ENCODE peak calls at places on chromosomes 16 and 17, in seven cellular contexts. One of them, this sample, is unnamed. For H3K9me3, the result is how much of the 10 kb centered on the place peaks cover.

GRCh38 chr17:62816282-62816839 is 8.2 kb upstream of the MARCHF10 start:
- DNase-seq in ascending aorta: no peak
- DNase-seq in left ventricle myocardium inferior: no peak
- DNase-seq in AG04450: no peak
- DNase-seq in ovary: no peak
- DNase-seq in cardiac muscle cell: no peak
- DNase-seq in kidney: no peak
- DNase-seq in this sample: no peak

GRCh38 chr16:80883816-80884215 is 79.4 kb upstream of the CDYL2 start:
- DNase-seq in ascending aorta: no peak
- DNase-seq in left ventricle myocardium inferior: no peak
- DNase-seq in AG04450: no peak
- DNase-seq in ovary: no peak
- DNase-seq in cardiac muscle cell: no peak
- DNase-seq in kidney: no peak
- DNase-seq in this sample: no peak

GRCh38 chr17:64641499-64641898 is 20.6 kb downstream of the SMURF2 start:
- DNase-seq in ascending aorta: peak
- DNase-seq in left ventricle myocardium inferior: no peak
- DNase-seq in AG04450: peak
- DNase-seq in ovary: no peak
- DNase-seq in cardiac muscle cell: no peak
- DNase-seq in kidney: no peak
- DNase-seq in this sample: peak

GRCh38 chr17:42456223-42457106 is 2.2 kb upstream of the ATP6V0A1 start:
- DNase-seq in ascending aorta: no peak
- DNase-seq in left ventricle myocardium inferior: no peak
- DNase-seq in AG04450: no peak
- DNase-seq in ovary: no peak
- DNase-seq in cardiac muscle cell: no peak
- DNase-seq in kidney: no peak
- DNase-seq in this sample: no peak

GRCh38 chr17:40611840-40612509 is 35.6 kb downstream of the SMARCE1 start:
- DNase-seq in ascending aorta: no peak
- DNase-seq in left ventricle myocardium inferior: no peak
- DNase-seq in AG04450: no peak
- DNase-seq in ovary: no peak
- DNase-seq in cardiac muscle cell: no peak
- DNase-seq in kidney: no peak
- DNase-seq in this sample: no peak

GRCh38 chr16:14539156-14539555 is 90.9 kb downstream of the PARN start:
- DNase-seq in ascending aorta: no peak
- DNase-seq in left ventricle myocardium inferior: no peak
- DNase-seq in AG04450: no peak
- DNase-seq in ovary: no peak
- DNase-seq in cardiac muscle cell: no peak
- DNase-seq in kidney: no peak
- DNase-seq in this sample: no peak

GRCh38 chr16:49970818-49971431 is 54.1 kb upstream of the CNEP1R1 start:
- DNase-seq in ascending aorta: no peak
- DNase-seq in left ventricle myocardium inferior: no peak
- DNase-seq in AG04450: no peak
- DNase-seq in ovary: no peak
- DNase-seq in cardiac muscle cell: no peak
- DNase-seq in kidney: no peak
- DNase-seq in this sample: no peak

GRCh38 chr17:27618417-27618816 is 12.6 kb upstream of the LGALS9 start:
- DNase-seq in ascending aorta: no peak
- DNase-seq in left ventricle myocardium inferior: no peak
- DNase-seq in AG04450: no peak
- DNase-seq in ovary: no peak
- DNase-seq in cardiac muscle cell: no peak
- DNase-seq in kidney: peak
- DNase-seq in this sample: no peak

GRCh38 chr16:30437511-30438046 is 7.7 kb upstream of the DCTPP1 start:
- DNase-seq in ascending aorta: no peak
- DNase-seq in left ventricle myocardium inferior: no peak
- DNase-seq in AG04450: no peak
- DNase-seq in ovary: no peak
- DNase-seq in cardiac muscle cell: no peak
- DNase-seq in kidney: no peak
- DNase-seq in this sample: peak

GRCh38 chr16:83843657-83844056 is 35.9 kb downstream of the HSBP1 start:
- DNase-seq in ascending aorta: no peak
- DNase-seq in left ventricle myocardium inferior: no peak
- DNase-seq in AG04450: no peak
- DNase-seq in ovary: no peak
- DNase-seq in cardiac muscle cell: no peak
- DNase-seq in kidney: no peak
- DNase-seq in this sample: no peak

GRCh38 chr17:17729620-17730249 is 48.5 kb downstream of the RAI1 start:
- DNase-seq in ascending aorta: no peak
- DNase-seq in left ventricle myocardium inferior: no peak
- DNase-seq in AG04450: no peak
- DNase-seq in ovary: no peak
- DNase-seq in cardiac muscle cell: peak
- DNase-seq in kidney: no peak
- DNase-seq in this sample: peak

GRCh38 chr17:385195-385835 is 32.7 kb upstream of the RPH3AL start:
- DNase-seq in ascending aorta: no peak
- DNase-seq in left ventricle myocardium inferior: peak
- DNase-seq in AG04450: no peak
- DNase-seq in ovary: peak
- DNase-seq in cardiac muscle cell: peak
- DNase-seq in kidney: peak
- DNase-seq in this sample: peak

GRCh38 chr17:64348666-64349065 is 42.0 kb downstream of the PECAM1 start:
- DNase-seq in ascending aorta: peak
- DNase-seq in left ventricle myocardium inferior: no peak
- DNase-seq in AG04450: no peak
- DNase-seq in ovary: no peak
- DNase-seq in cardiac muscle cell: no peak
- DNase-seq in kidney: no peak
- DNase-seq in this sample: no peak

GRCh38 chr16:2950773-2951172 is 13.3 kb upstream of the KREMEN2 start:
- DNase-seq in ascending aorta: no peak
- DNase-seq in left ventricle myocardium inferior: no peak
- DNase-seq in AG04450: no peak
- DNase-seq in ovary: no peak
- DNase-seq in cardiac muscle cell: no peak
- DNase-seq in kidney: no peak
- DNase-seq in this sample: no peak

GRCh38 chr17:11986179-11986938 is 10.9 kb downstream of the ZNF18 start:
- DNase-seq in ascending aorta: no peak
- DNase-seq in left ventricle myocardium inferior: no peak
- DNase-seq in AG04450: no peak
- DNase-seq in ovary: no peak
- DNase-seq in cardiac muscle cell: no peak
- DNase-seq in kidney: no peak
- DNase-seq in this sample: no peak

GRCh38 chr16:87685766-87686165 is 80.0 kb downstream of the KLHDC4 start:
- DNase-seq in ascending aorta: no peak
- DNase-seq in left ventricle myocardium inferior: no peak
- DNase-seq in AG04450: no peak
- DNase-seq in ovary: no peak
- DNase-seq in cardiac muscle cell: no peak
- DNase-seq in kidney: no peak
- DNase-seq in this sample: no peak

GRCh38 chr16:11672206-11673090 is 4.2 kb downstream of the SNN start:
- DNase-seq in ascending aorta: no peak
- DNase-seq in left ventricle myocardium inferior: no peak
- DNase-seq in AG04450: no peak
- DNase-seq in ovary: no peak
- DNase-seq in cardiac muscle cell: no peak
- DNase-seq in kidney: peak
- DNase-seq in this sample: no peak

GRCh38 chr17:7413346-7413985 is 5.8 kb downstream of the NLGN2 start:
- DNase-seq in ascending aorta: no peak
- DNase-seq in left ventricle myocardium inferior: no peak
- DNase-seq in AG04450: no peak
- DNase-seq in ovary: no peak
- DNase-seq in cardiac muscle cell: no peak
- DNase-seq in kidney: no peak
- DNase-seq in this sample: no peak

GRCh38 chr17:47934856-47935255 is 6.5 kb upstream of the PNPO start:
- DNase-seq in ascending aorta: no peak
- DNase-seq in left ventricle myocardium inferior: no peak
- DNase-seq in AG04450: no peak
- DNase-seq in ovary: no peak
- DNase-seq in cardiac muscle cell: no peak
- DNase-seq in kidney: no peak
- DNase-seq in this sample: no peak

GRCh38 chr17:76820039-76820438 is 48.2 kb upstream of the MGAT5B start:
- DNase-seq in ascending aorta: no peak
- DNase-seq in left ventricle myocardium inferior: no peak
- DNase-seq in AG04450: no peak
- DNase-seq in ovary: no peak
- DNase-seq in cardiac muscle cell: no peak
- DNase-seq in kidney: no peak
- DNase-seq in this sample: no peak

GRCh38 chr16:83926726-83927397 is 26.2 kb upstream of the OSGIN1 start:
- DNase-seq in ascending aorta: peak
- DNase-seq in left ventricle myocardium inferior: peak
- DNase-seq in AG04450: peak
- DNase-seq in ovary: peak
- DNase-seq in cardiac muscle cell: peak
- DNase-seq in kidney: peak
- DNase-seq in this sample: peak

GRCh38 chr16:63326736-63327339 is 1290.6 kb upstream of the CDH8 start:
- DNase-seq in ascending aorta: no peak
- DNase-seq in left ventricle myocardium inferior: no peak
- DNase-seq in AG04450: no peak
- DNase-seq in ovary: no peak
- DNase-seq in cardiac muscle cell: no peak
- DNase-seq in kidney: no peak
- DNase-seq in this sample: no peak

GRCh38 chr17:78241277-78242023 is 10.0 kb downstream of the TMEM235 start:
- DNase-seq in ascending aorta: no peak
- DNase-seq in left ventricle myocardium inferior: no peak
- DNase-seq in AG04450: peak
- DNase-seq in ovary: no peak
- DNase-seq in cardiac muscle cell: peak
- DNase-seq in kidney: peak
- DNase-seq in this sample: peak

GRCh38 chr17:2366747-2367494 is 29.6 kb downstream of the SGSM2 start:
- DNase-seq in ascending aorta: no peak
- DNase-seq in left ventricle myocardium inferior: no peak
- DNase-seq in AG04450: no peak
- DNase-seq in ovary: no peak
- DNase-seq in cardiac muscle cell: no peak
- DNase-seq in kidney: no peak
- DNase-seq in this sample: no peak
- TF ChIP-seq CTCF in ascending aorta: no peak
- TF ChIP-seq CTCF in left ventricle myocardium inferior: no peak
- TF ChIP-seq CTCF in AG04450: peak
- TF ChIP-seq CTCF in ovary: no peak
- TF ChIP-seq CTCF in cardiac muscle cell: peak
- TF ChIP-seq CTCF in kidney: no peak
- TF ChIP-seq CTCF in this sample: peak

GRCh38 chr17:81863833-81864768 is 3.8 kb upstream of the P4HB start:
- DNase-seq in ascending aorta: no peak
- DNase-seq in left ventricle myocardium inferior: no peak
- DNase-seq in AG04450: no peak
- DNase-seq in ovary: no peak
- DNase-seq in cardiac muscle cell: no peak
- DNase-seq in kidney: no peak
- DNase-seq in this sample: peak
- H3K4me3 ChIP-seq in ascending aorta: no peak
- H3K4me3 ChIP-seq in left ventricle myocardium inferior: no peak
- H3K4me3 ChIP-seq in AG04450: no peak
- H3K4me3 ChIP-seq in ovary: no peak
- H3K4me3 ChIP-seq in cardiac muscle cell: no peak
- H3K4me3 ChIP-seq in kidney: no peak
- H3K4me3 ChIP-seq in this sample: no peak

GRCh38 chr16:9357829-9358228 is 266.4 kb downstream of the HAPSTR1 start:
- DNase-seq in ascending aorta: no peak
- DNase-seq in left ventricle myocardium inferior: no peak
- DNase-seq in AG04450: no peak
- DNase-seq in ovary: no peak
- DNase-seq in cardiac muscle cell: no peak
- DNase-seq in kidney: no peak
- DNase-seq in this sample: no peak

GRCh38 chr16:9364721-9365693 is 273.6 kb downstream of the HAPSTR1 start:
- DNase-seq in ascending aorta: peak
- DNase-seq in left ventricle myocardium inferior: peak
- DNase-seq in AG04450: no peak
- DNase-seq in ovary: no peak
- DNase-seq in cardiac muscle cell: no peak
- DNase-seq in kidney: peak
- DNase-seq in this sample: no peak

GRCh38 chr16:9363520-9363919 is 272.1 kb downstream of the HAPSTR1 start:
- DNase-seq in ascending aorta: no peak
- DNase-seq in left ventricle myocardium inferior: no peak
- DNase-seq in AG04450: no peak
- DNase-seq in ovary: no peak
- DNase-seq in cardiac muscle cell: no peak
- DNase-seq in kidney: no peak
- DNase-seq in this sample: no peak

GRCh38 chr16:9360075-9360474 is 268.6 kb downstream of the HAPSTR1 start:
- DNase-seq in ascending aorta: no peak
- DNase-seq in left ventricle myocardium inferior: no peak
- DNase-seq in AG04450: no peak
- DNase-seq in ovary: no peak
- DNase-seq in cardiac muscle cell: no peak
- DNase-seq in kidney: no peak
- DNase-seq in this sample: no peak

DNA sequence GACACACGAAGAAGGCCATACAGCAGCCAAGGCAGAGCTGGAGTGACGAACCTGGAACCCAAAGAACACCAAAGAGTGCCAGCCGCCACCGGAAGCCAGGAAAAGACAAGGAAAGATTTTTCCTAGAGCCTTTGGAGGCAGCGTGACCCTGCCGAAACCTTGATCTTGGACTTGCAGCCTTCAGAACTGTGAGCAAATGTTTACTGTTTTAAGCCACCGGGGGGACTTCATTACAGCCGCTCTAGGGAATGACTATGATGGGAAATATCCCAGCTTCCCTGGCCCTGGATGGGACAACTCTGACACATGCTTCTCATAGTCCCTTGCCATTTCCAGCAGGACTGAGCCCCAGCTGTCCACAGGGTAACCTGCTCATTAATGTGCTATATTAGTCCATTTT is 270.6 kb downstream of the HAPSTR1 start:
- DNase-seq in ascending aorta: no peak
- DNase-seq in left ventricle myocardium inferior: no peak
- DNase-seq in AG04450: no peak
- DNase-seq in ovary: no peak
- DNase-seq in cardiac muscle cell: no peak
- DNase-seq in kidney: no peak
- DNase-seq in this sample: no peak
- H3K9me3 ChIP-seq in ascending aorta: under half
- H3K9me3 ChIP-seq in left ventricle myocardium inferior: under half
- H3K9me3 ChIP-seq in AG04450: under half
- H3K9me3 ChIP-seq in ovary: under half
- H3K9me3 ChIP-seq in cardiac muscle cell: under half
- H3K9me3 ChIP-seq in kidney: under half
- H3K9me3 ChIP-seq in this sample: under half

DNA sequence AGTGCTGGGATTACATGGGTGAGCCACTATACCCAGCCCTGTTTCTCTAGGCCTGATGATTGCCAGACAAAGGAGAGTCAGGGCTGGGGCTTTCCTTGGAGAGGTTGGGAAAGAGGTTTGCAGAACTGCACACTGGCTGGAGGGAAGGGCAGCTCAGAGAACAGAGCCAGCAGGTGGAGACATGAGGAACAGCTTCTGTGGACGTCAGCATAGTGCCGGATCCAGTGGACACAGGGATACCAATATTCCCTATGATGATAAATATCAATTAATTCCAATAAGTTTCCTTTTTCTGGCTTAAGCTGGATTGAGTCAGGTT is 43.2 kb upstream of the SCNN1B start:
- DNase-seq in ascending aorta: no peak
- DNase-seq in left ventricle myocardium inferior: no peak
- DNase-seq in AG04450: no peak
- DNase-seq in ovary: no peak
- DNase-seq in cardiac muscle cell: no peak
- DNase-seq in kidney: no peak
- DNase-seq in this sample: no peak
- TF ChIP-seq CTCF in ascending aorta: no peak
- TF ChIP-seq CTCF in left ventricle myocardium inferior: no peak
- TF ChIP-seq CTCF in AG04450: no peak
- TF ChIP-seq CTCF in ovary: no peak
- TF ChIP-seq CTCF in cardiac muscle cell: no peak
- TF ChIP-seq CTCF in kidney: no peak
- TF ChIP-seq CTCF in this sample: no peak

This sample was measured in Caco-2.